ENCODE peak calls at places on chromosome 9, in seven cellular contexts. One of them, this sample, is unnamed.

GRCh38 chr9:35673132-35673997 is at the start of gene CA9:
- DNase-seq in spleen: no peak
- DNase-seq in NCI-H1417: no peak
- DNase-seq in AG04449: no peak
- DNase-seq in sigmoid colon: peak
- DNase-seq in EL: peak
- DNase-seq in HTR-8/SVneo: no peak
- DNase-seq in this sample: no peak

GRCh38 chr9:91775011-91775707 is 174.9 kb downstream of the ROR2 start:
- DNase-seq in spleen: peak
- DNase-seq in NCI-H1417: peak
- DNase-seq in AG04449: no peak
- DNase-seq in sigmoid colon: peak
- DNase-seq in EL: peak
- DNase-seq in HTR-8/SVneo: peak
- DNase-seq in this sample: peak

GRCh38 chr9:88722753-88723152 is 187.8 kb downstream of the NXNL2 start:
- DNase-seq in spleen: no peak
- DNase-seq in NCI-H1417: no peak
- DNase-seq in AG04449: no peak
- DNase-seq in sigmoid colon: no peak
- DNase-seq in EL: peak
- DNase-seq in HTR-8/SVneo: peak
- DNase-seq in this sample: no peak

GRCh38 chr9:124776952-124777645 is at the start of gene OLFML2A:
- DNase-seq in spleen: peak
- DNase-seq in NCI-H1417: no peak
- DNase-seq in AG04449: no peak
- DNase-seq in sigmoid colon: peak
- DNase-seq in EL: peak
- DNase-seq in HTR-8/SVneo: no peak
- DNase-seq in this sample: no peak

GRCh38 chr9:109249615-109250014 is 71.2 kb downstream of the EPB41L4B start:
- DNase-seq in spleen: no peak
- DNase-seq in NCI-H1417: no peak
- DNase-seq in AG04449: no peak
- DNase-seq in sigmoid colon: no peak
- DNase-seq in EL: no peak
- DNase-seq in HTR-8/SVneo: no peak
- DNase-seq in this sample: no peak

GRCh38 chr9:93172646-93173364 is 11.1 kb upstream of the WNK2 start:
- DNase-seq in spleen: no peak
- DNase-seq in NCI-H1417: no peak
- DNase-seq in AG04449: no peak
- DNase-seq in sigmoid colon: no peak
- DNase-seq in EL: no peak
- DNase-seq in HTR-8/SVneo: no peak
- DNase-seq in this sample: no peak

GRCh38 chr9:78973906-78974305 is 597.9 kb upstream of the TLE4 start:
- DNase-seq in spleen: no peak
- DNase-seq in NCI-H1417: peak
- DNase-seq in AG04449: no peak
- DNase-seq in sigmoid colon: no peak
- DNase-seq in EL: peak
- DNase-seq in HTR-8/SVneo: peak
- DNase-seq in this sample: no peak

GRCh38 chr9:33851301-33851700 is 34.3 kb downstream of the UBE2R2 start:
- DNase-seq in spleen: no peak
- DNase-seq in NCI-H1417: no peak
- DNase-seq in AG04449: no peak
- DNase-seq in sigmoid colon: no peak
- DNase-seq in EL: no peak
- DNase-seq in HTR-8/SVneo: no peak
- DNase-seq in this sample: no peak

GRCh38 chr9:4045556-4045955 is 254.3 kb downstream of the GLIS3 start:
- DNase-seq in spleen: no peak
- DNase-seq in NCI-H1417: no peak
- DNase-seq in AG04449: no peak
- DNase-seq in sigmoid colon: no peak
- DNase-seq in EL: no peak
- DNase-seq in HTR-8/SVneo: no peak
- DNase-seq in this sample: no peak

GRCh38 chr9:22813520-22813919 is 366.9 kb downstream of the DMRTA1 start:
- DNase-seq in spleen: no peak
- DNase-seq in NCI-H1417: peak
- DNase-seq in AG04449: no peak
- DNase-seq in sigmoid colon: no peak
- DNase-seq in EL: peak
- DNase-seq in HTR-8/SVneo: peak
- DNase-seq in this sample: no peak

GRCh38 chr9:29212590-29213373 is 1639.5 kb upstream of the C9orf72 start:
- DNase-seq in spleen: no peak
- DNase-seq in NCI-H1417: peak
- DNase-seq in AG04449: no peak
- DNase-seq in sigmoid colon: no peak
- DNase-seq in EL: no peak
- DNase-seq in HTR-8/SVneo: no peak
- DNase-seq in this sample: peak

GRCh38 chr9:91428927-91429351 is 5.3 kb upstream of the NFIL3 start:
- DNase-seq in spleen: no peak
- DNase-seq in NCI-H1417: no peak
- DNase-seq in AG04449: no peak
- DNase-seq in sigmoid colon: peak
- DNase-seq in EL: no peak
- DNase-seq in HTR-8/SVneo: no peak
- DNase-seq in this sample: no peak

GRCh38 chr9:121009657-121010056 is 40.4 kb downstream of the C5 start:
- DNase-seq in spleen: no peak
- DNase-seq in NCI-H1417: no peak
- DNase-seq in AG04449: no peak
- DNase-seq in sigmoid colon: no peak
- DNase-seq in EL: no peak
- DNase-seq in HTR-8/SVneo: no peak
- DNase-seq in this sample: no peak